ENCODE peak calls at places on chromosomes 7 and 10, in eight cellular contexts. Q, D, I, S, U, Y, N and C are unnamed samples.

GRCh38 chr10:92240289-92241157 is 50.4 kb downstream of the CPEB3 start:
- DNase-seq in N (peak; percentile 4), D (no peak), S (peak; percentile 21), Y (peak; percentile 33), U (peak; percentile 50), Q (peak; percentile 80), I (peak; percentile 72), C (peak; percentile 86)

GRCh38 chr10:100025528-100026070 is 15.9 kb upstream of the DNMBP start:
- DNase-seq in S (no peak), N (no peak), Q (no peak), Y (no peak), D (no peak), U (no peak), I (peak; percentile 23), C (no peak)

GRCh38 chr7:105769951-105770628 is 106.3 kb downstream of the ATXN7L1 start:
- DNase-seq in S (peak; percentile 58), Q (no peak), U (no peak), N (no peak), D (no peak), I (peak; percentile 82), Y (no peak), C (no peak)

GRCh38 chr7:5523052-5523711 is 99.5 kb upstream of the TNRC18 start:
- DNase-seq in N (no peak), U (no peak), I (peak; percentile 44), D (no peak), Y (no peak), Q (peak; percentile 71), S (peak; percentile 64), C (peak; percentile 36)

GRCh38 chr7:78083466-78084120 is 285.0 kb downstream of the PHTF2 start:
- DNase-seq in I (no peak), Y (no peak), U (no peak), Q (no peak), D (no peak), S (peak; percentile 13), N (no peak), C (no peak)

GRCh38 chr10:119620241-119620753 is 23.5 kb upstream of the TIAL1 start:
- DNase-seq in D (no peak), Q (peak; percentile 21), Y (no peak), I (peak; percentile 40), U (no peak), N (no peak), S (no peak), C (no peak)

GRCh38 chr7:39595102-39595620 is 28.2 kb upstream of the RALA start:
- DNase-seq in Y (no peak), U (no peak), I (peak; percentile 67), N (no peak), D (no peak), S (no peak), Q (peak; percentile 72), C (no peak)

GRCh38 chr7:47216439-47216838 is 365.5 kb downstream of the TNS3 start:
- DNase-seq in I (no peak), S (no peak), Q (no peak), Y (no peak), N (no peak), D (no peak), U (no peak), C (no peak)

GRCh38 chr7:55247466-55247865 is 117.7 kb upstream of the LANCL2 start:
- DNase-seq in Y (no peak), I (peak; percentile 18), D (no peak), S (peak; percentile 46), Q (peak; percentile 31), U (no peak), N (no peak), C (no peak)

GRCh38 chr7:138880881-138881577 is 83.0 kb upstream of the ATP6V0A4 start:
- DNase-seq in S (no peak), Y (no peak), N (no peak), D (no peak), Q (peak; percentile 52), I (peak; percentile 35), U (no peak), C (no peak)

GRCh38 chr7:102012941-102013461 is 195.6 kb downstream of the CUX1 start:
- DNase-seq in Y (no peak), S (no peak), D (no peak), Q (peak; percentile 68), N (no peak), U (no peak), I (peak; percentile 69), C (no peak)

GRCh38 chr7:30159698-30160143 is 24.9 kb downstream of the MTURN start:
- DNase-seq in Y (no peak), I (peak; percentile 23), Q (peak; percentile 30), D (no peak), N (no peak), S (no peak), U (no peak), C (peak; percentile 22)

GRCh38 chr10:5656737-5657579 is 9.4 kb downstream of the ASB13 start:
- DNase-seq in Q (no peak), I (no peak), D (no peak), Y (peak; percentile 14), N (no peak), U (no peak), S (no peak), C (no peak)

GRCh38 chr10:3624367-3624766 is 160.6 kb downstream of the KLF6 start:
- DNase-seq in Y (no peak), I (peak; percentile 88), N (no peak), Q (peak; percentile 68), S (peak; percentile 66), U (no peak), D (no peak), C (no peak)

GRCh38 chr10:70965566-70965965 is 77.2 kb upstream of the PCBD1 start:
- DNase-seq in D (no peak), U (no peak), N (no peak), I (no peak), Y (no peak), S (no peak), Q (no peak), C (no peak)

GRCh38 chr10:123970207-123970926 is 78.8 kb upstream of the CPXM2 start:
- DNase-seq in Q (no peak), D (peak; percentile 70), I (no peak), U (no peak), N (no peak), S (no peak), Y (no peak), C (no peak)

GRCh38 chr7:122072272-122072671 is 71.8 kb downstream of the AASS start:
- DNase-seq in Y (no peak), I (no peak), S (no peak), U (no peak), Q (no peak), D (no peak), N (no peak), C (no peak)

GRCh38 chr10:25017247-25017590 is 807 bp downstream of the THNSL1 start:
- DNase-seq in N (no peak), U (no peak), Y (peak; percentile 32), I (no peak), D (no peak), Q (peak; percentile 29), S (no peak), C (peak; percentile 15)

GRCh38 chr7:1503390-1503789 is 799 bp downstream of the INTS1 start:
- DNase-seq in U (no peak), Y (no peak), N (no peak), S (no peak), D (no peak), I (no peak), Q (no peak), C (no peak)

GRCh38 chr10:88472540-88472939 is 110.6 kb downstream of the RNLS start:
- DNase-seq in U (no peak), N (no peak), I (peak; percentile 40), S (no peak), Q (peak; percentile 58), D (no peak), Y (no peak), C (no peak)

GRCh38 chr10:15789793-15790525 is 70.2 kb upstream of the ITGA8 start:
- DNase-seq in Q (peak; percentile 87), D (no peak), N (no peak), I (peak; percentile 96), Y (no peak), S (no peak), U (no peak), C (no peak)

GRCh38 chr10:58318346-58318745 is 16.5 kb upstream of the UBE2D1 start:
- DNase-seq in U (no peak), I (no peak), Y (no peak), N (no peak), D (no peak), S (no peak), Q (peak; percentile 73), C (no peak)

GRCh38 chr10:87860156-87860795 is 3.1 kb downstream of the KLLN start:
- DNase-seq in D (no peak), S (no peak), I (peak; percentile 72), U (no peak), N (no peak), Y (peak; percentile 66), Q (peak; percentile 59), C (no peak)

DNA sequence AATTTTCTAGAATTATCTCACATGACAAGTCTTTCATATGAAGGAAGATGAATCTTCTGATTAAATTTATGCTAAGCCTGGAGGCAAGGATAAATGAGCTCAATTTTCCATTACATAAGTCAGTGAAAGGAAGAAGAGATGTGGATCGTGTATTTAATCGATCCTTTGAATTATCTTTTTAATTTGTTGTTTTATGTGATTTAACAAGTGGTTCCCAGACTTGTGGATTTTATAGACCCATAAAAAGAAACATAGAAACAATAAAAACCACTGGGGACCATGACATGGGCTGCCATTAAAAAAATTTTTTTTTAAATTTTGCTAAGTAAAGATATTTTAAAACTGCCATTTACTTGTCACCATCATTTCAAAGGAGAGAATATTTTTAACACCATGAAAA is 45.0 kb downstream of the SLK start:
- DNase-seq in Q (no peak), D (no peak), I (no peak), N (no peak), S (no peak), Y (no peak), U (no peak), C (no peak)
- H3K36me3 ChIP-seq in Q (peaks cover 10% of the 10 kb centered on the region), D (peaks cover 10% of the 10 kb centered on the region), I (no peaks in the 10 kb centered on the region), N (no peaks in the 10 kb centered on the region), S (peaks cover 6% of the 10 kb centered on the region), Y (peaks cover 26% of the 10 kb centered on the region), U (peaks cover 7% of the 10 kb centered on the region), C (no peaks in the 10 kb centered on the region)

DNA sequence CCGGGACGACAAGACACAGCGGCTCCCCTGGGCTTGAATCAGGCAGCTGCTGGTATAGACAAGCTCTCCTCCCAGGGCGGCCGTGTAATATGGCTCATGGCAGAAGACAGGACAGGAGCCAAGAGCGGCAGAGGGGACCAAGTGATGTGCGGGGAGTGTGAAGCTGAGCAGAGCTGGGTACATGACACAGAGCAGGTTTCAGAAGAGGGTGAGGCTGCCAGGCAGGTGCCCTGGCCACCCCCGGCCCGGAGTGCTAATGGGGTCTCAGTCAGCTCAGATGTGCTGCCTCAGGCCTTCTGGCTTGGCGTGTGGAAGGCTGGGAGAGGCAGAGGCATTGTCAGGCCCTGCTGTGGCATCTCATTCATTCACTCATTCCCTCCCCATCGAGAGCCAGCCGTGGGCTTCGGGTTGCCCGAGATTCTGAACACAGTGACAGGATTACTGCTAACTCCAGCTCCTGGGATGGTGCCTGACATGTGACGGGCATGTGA is 88.7 kb upstream of the GNA12 start:
- DNase-seq in U (peak; percentile 8), Y (no peak), S (no peak), N (no peak), Q (no peak), D (no peak), I (no peak), C (no peak)
- H3K36me3 ChIP-seq in U (no peaks in the 10 kb centered on the region), Y (peaks cover 76% of the 10 kb centered on the region), S (peaks cover 11% of the 10 kb centered on the region), N (peaks cover 57% of the 10 kb centered on the region), Q (no peaks in the 10 kb centered on the region), D (no peaks in the 10 kb centered on the region), I (no peaks in the 10 kb centered on the region), C (no peaks in the 10 kb centered on the region)

GRCh38 chr7:44057181-44057848 is 8.1 kb downstream of the PGAM2 start:
- DNase-seq in Q (no peak), Y (no peak), D (no peak), N (no peak), I (no peak), U (no peak), S (no peak), C (no peak)
- H3K36me3 ChIP-seq in Q (peaks cover 21% of the 10 kb centered on the region), Y (peaks cover 88% of the 10 kb centered on the region), D (peaks cover 93% of the 10 kb centered on the region), N (peaks cover 71% of the 10 kb centered on the region), I (peaks cover 36% of the 10 kb centered on the region), U (peaks cover 18% of the 10 kb centered on the region), S (peaks cover 15% of the 10 kb centered on the region), C (peaks cover 53% of the 10 kb centered on the region)

GRCh38 chr10:114274616-114275453 is 35.8 kb downstream of the VWA2 start:
- DNase-seq in U (no peak), Y (no peak), N (no peak), I (no peak), S (no peak), D (no peak), Q (no peak), C (no peak)
- H3K36me3 ChIP-seq in U (no peaks in the 10 kb centered on the region), Y (no peaks in the 10 kb centered on the region), N (no peaks in the 10 kb centered on the region), I (no peaks in the 10 kb centered on the region), S (no peaks in the 10 kb centered on the region), D (no peaks in the 10 kb centered on the region), Q (no peaks in the 10 kb centered on the region), C (no peaks in the 10 kb centered on the region)